ENCODE peak calls at places on chromosomes 13 and 19, in four cellular contexts. F is mammary epithelial cell, P is BE2C, V is breast epithelium. E is an unnamed sample. For H3K27me3 and H3K4me1, the result is how much of the 10 kb centered on the place peaks cover.

GRCh38 chr13:25886438-25887214 is 165.2 kb downstream of the SHISA2 start:
- DNase-seq in F (peak), P (no peak), V (no peak), E (no peak)

GRCh38 chr19:2426661-2427322 is 594 bp downstream of the TIMM13 start:
- DNase-seq in V (no peak), F (peak), P (peak), E (no peak)

GRCh38 chr13:100875392-100876043 is 200.9 kb upstream of the TMTC4 start:
- DNase-seq in F (peak), P (no peak), V (no peak), E (no peak)

GRCh38 chr19:1651548-1652394 is 644 bp downstream of the TCF3 start:
- DNase-seq in V (no peak), P (peak), F (peak), E (peak)

GRCh38 chr19:8158411-8159074 is 9.2 kb upstream of the FBN3 start:
- DNase-seq in P (peak), V (no peak), F (peak), E (no peak)

GRCh38 chr19:57280913-57281425 is 684 bp downstream of the ZNF460 start:
- DNase-seq in F (peak), V (no peak), P (no peak), E (no peak)

GRCh38 chr13:40619479-40619814 is 47.0 kb downstream of the FOXO1 start:
- DNase-seq in V (no peak), F (no peak), P (no peak), E (no peak)

GRCh38 chr13:112725346-112726017 is 35.6 kb downstream of the ATP11A start:
- DNase-seq in P (no peak), F (peak), V (no peak), E (no peak)

GRCh38 chr13:84902243-84902642 is 897.0 kb downstream of the SLITRK6 start:
- DNase-seq in F (no peak), P (no peak), V (no peak), E (no peak)

GRCh38 chr13:95677564-95678386 is 836 bp downstream of the DNAJC3 start:
- DNase-seq in V (no peak), P (no peak), F (peak), E (peak)

GRCh38 chr19:45515807-45516401 is 8.6 kb downstream of the VASP start:
- DNase-seq in P (no peak), F (no peak), V (no peak), E (peak)

GRCh38 chr13:107296804-107297203 is 728.9 kb upstream of the ARGLU1 start:
- DNase-seq in F (no peak), V (no peak), P (no peak), E (no peak)

GRCh38 chr19:13054605-13055212 is 47.9 kb downstream of the LYL1 start:
- DNase-seq in F (no peak), V (no peak), P (no peak), E (no peak)

GRCh38 chr19:13052447-13053232 is 50.0 kb downstream of the LYL1 start:
- DNase-seq in V (no peak), P (no peak), F (no peak), E (no peak)

GRCh38 chr19:13051581-13052165 is 51.0 kb downstream of the LYL1 start:
- DNase-seq in P (peak), V (peak), F (peak), E (peak)

GRCh38 chr19:13053761-13054604 is 48.7 kb downstream of the LYL1 start:
- DNase-seq in V (peak), P (no peak), F (peak), E (peak)

GRCh38 chr19:13053238-13053637 is 49.4 kb downstream of the LYL1 start:
- DNase-seq in V (no peak), F (no peak), P (no peak), E (no peak)
- H3K27me3 ChIP-seq in V (under half), F (under half), P (under half), E (under half)

GRCh38 chr19:16188521-16188920 is 3.3 kb downstream of the FAM32A start:
- DNase-seq in P (no peak), V (no peak), F (no peak), E (no peak)

GRCh38 chr19:16185925-16186234 is 670 bp downstream of the FAM32A start:
- DNase-seq in P (peak), V (no peak), F (no peak), E (no peak)

GRCh38 chr19:16180611-16181010 is 4.6 kb upstream of the FAM32A start:
- DNase-seq in F (peak), V (no peak), P (no peak), E (no peak)

GRCh38 chr19:16184665-16185122 is 516 bp upstream of the FAM32A start:
- DNase-seq in V (no peak), F (no peak), P (no peak), E (no peak)

DNA sequence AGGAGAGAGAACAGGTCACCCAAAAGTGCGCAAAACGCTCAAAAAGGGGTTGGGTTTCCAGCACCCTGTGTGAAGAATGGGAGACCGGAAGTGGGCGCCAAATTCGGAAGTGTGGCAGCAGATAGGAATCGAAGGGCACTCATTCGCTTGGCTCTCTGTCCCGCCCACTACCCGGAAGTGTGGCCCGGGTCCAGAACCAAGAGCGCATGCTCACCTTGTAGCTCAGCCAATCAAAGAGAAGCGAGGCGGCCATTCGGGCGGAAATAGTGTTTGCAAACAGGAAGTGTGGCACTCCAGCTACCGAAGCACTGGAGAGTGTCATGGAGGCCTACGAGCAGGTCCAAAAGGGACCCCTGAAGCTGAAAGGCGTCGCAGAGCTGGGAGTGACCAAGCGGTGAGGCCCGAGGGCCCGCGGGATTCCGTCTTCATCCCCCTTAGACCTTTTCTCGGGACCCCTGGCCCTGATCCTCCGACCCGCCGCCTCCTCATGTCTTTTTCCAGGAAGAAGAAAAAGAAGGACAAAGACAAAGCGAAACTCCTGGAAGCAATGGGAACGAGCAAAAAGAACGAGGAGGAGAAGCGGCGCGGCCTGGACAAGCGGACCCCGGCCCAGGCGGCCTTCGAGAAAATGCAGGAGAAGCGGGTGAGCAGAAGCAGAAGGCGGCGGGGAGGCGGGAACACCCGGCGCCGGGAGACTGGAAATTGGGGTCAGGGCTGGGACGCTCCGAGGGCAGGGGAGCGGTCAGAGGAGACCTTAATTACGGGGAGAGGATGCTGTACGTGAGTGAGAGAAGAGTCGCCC is at the start of gene FAM32A:
- DNase-seq in V (peak), P (peak), F (peak), E (peak)
- H3K4me1 ChIP-seq in V (under half), P (under half), F (under half), E (under half)

DNA sequence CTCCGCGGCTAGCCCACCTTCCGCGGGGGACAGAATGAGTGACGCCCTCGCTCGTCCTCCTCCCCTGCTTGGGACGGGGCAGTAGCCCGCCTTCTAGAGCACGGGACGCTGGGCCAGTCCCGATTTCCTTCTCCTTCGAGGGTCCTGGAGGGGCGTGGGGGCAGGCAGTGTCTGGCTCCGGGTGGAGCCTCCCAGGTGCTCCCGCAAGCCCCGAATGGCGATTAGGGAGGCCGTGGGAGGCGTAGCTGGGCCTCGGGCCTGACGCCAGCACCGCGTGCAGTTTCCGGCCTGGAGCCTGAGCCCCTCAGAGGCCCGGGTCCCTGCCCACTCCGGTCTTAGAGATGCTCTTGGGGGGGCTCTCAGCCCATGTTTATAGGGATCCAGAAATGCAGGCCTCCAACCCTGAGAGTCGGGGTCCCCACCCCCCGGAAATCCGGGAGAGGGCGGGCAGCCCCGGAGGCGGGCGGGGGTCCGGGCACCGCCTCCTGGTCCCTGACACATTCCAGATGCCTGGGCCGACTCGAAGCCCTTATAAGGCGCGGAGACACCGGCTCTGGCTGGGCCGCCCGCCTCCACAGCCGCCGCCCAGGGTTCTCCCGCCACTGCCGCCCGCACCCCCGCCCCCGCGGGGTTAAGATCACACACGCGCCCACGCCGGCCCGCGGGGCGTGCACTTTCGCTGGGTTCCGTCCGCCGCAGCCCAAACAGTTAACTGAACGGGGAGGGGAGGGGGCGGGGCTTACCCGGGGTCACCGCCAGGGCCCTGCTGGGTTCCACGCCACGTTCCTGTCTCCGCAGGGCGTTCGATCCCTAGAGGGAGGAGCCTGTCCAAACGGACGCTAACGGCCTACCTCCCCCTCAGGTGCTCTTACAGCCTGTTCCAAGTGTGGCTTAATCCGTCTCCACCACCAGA is 1.5 kb downstream of the MYADM start:
- DNase-seq in V (peak), F (peak), P (peak), E (peak)
- TF ChIP-seq CTCF in V (peak), F (no peak), P (peak), E (peak)

DNA sequence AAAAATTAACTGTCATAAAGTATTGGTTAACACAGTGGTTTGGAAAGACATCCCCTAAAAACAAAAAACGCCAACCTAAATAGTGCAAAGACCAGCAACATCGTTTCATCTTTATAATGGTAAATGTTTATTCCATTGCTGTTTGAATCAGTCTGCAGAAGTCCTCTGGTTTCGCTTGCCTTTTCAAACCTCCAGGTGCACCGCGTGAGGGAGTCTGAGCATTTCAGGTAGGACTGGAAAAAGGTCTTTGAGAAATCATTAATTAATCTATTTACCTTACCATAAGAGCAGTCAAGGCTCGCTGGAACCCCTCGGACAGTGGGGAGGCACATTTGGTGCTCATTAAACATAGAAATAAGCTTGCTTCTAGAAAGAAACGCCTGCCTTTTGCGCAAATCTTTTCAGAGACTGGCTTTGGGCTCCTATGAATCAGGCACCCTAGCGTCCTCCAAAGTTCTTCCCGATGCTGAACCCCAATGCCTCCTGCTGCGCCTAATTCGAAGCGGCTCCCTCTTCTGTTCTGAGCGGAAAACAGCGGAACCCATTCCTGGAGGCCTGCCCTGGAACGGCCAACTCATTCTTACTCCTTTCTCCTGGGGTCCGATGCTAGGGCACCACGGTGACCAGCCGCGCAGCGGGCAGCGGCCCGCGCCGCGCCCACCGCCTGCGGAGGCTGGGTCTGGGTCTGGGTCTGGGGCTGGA is 942 bp upstream of the MTUS2 start:
- DNase-seq in V (no peak), P (peak), F (peak), E (no peak)
- H3K27me3 ChIP-seq in V (under half), P (half or more), F (under half), E (half or more)

DNA sequence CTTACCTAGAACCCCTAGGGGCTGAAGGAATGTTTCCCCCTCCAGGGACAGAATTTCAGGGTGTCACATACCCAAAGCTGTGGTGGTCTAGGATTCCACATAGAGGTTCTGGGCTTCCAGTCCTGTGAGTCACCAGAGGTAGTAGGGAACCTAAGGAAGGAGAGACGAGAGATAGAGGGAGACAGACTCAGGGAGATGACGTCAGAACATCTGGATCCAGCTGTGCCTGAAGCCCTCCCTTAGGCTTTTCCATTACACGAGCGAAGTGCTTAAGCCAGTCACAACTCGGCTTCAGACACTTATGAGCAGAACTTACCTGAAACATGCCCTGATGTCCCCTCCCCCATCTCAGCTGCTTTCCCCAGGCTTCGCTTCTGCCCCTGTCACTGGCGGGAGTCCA is 11.8 kb upstream of the SELENOW start:
- DNase-seq in P (no peak), V (no peak), F (no peak), E (no peak)
- H3K4me1 ChIP-seq in P (under half), V (under half), F (under half), E (under half)

DNA sequence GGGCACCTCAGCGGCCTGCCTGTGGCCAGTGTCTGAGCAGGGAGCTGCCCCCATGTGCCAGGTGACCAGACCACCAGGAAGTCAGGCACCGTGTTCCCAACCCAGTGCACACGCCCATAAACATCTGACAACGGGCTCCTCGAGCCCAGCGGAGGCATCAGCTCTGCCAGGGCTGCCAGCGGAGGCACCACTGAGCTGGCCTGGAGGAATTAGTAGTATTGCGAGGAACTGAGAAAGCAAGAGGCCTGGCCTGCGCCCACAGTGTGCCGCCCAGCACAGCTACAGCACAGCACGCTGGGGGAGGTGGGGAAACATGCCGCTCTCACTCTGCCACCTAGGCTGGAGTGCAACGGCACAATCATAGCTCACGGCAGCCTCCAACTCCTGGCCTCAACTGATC is 44.6 kb downstream of the ANKRD27 start:
- DNase-seq in P (no peak), V (no peak), F (no peak), E (no peak)
- TF ChIP-seq CTCF in P (no peak), V (no peak), F (no peak), E (no peak)

DNA sequence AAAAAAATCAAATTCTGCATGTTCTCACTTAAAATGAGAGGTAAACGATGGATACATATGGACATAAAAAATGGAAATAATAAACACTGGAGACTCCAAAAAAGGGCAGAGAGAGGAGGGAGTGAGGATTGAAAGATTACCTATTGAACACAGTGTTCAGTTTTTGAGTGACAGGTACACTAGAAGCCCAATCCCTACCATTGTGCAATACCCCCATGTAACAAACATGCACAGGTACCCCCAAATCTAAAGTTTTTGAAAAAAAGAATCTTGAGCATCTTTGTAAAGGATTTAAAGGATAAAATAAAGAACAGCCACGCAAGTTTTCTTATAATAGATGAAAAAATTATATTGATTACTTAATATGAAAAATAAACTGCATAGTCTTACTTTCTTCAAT is 16.7 kb upstream of the CLC start:
- DNase-seq in P (no peak), V (no peak), F (no peak), E (no peak)
- H3K27me3 ChIP-seq in P (half or more), V (under half), F (under half), E (under half)

DNA sequence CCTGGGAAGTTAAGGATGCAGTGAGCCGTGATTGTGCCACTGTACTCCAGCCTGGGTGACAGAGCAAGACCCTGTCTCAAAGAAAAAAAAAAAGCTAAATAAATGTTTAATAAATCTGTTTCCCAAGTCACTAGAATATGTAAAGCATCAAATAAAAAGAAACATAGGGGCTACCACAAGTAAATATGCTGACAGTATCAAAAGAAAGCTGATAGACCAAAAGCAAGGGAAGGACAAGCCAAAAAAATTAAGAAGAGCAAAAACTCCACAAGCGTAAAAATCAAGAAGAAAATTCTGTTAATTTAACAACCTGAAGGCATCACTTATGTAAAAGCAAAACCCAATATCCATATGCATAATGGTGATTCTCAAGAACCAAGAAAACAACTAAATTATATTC is 9.7 kb downstream of the KPNA3 start:
- DNase-seq in F (no peak), V (no peak), P (no peak), E (no peak)
- H3K4me1 ChIP-seq in F (under half), V (under half), P (under half), E (under half)

DNA sequence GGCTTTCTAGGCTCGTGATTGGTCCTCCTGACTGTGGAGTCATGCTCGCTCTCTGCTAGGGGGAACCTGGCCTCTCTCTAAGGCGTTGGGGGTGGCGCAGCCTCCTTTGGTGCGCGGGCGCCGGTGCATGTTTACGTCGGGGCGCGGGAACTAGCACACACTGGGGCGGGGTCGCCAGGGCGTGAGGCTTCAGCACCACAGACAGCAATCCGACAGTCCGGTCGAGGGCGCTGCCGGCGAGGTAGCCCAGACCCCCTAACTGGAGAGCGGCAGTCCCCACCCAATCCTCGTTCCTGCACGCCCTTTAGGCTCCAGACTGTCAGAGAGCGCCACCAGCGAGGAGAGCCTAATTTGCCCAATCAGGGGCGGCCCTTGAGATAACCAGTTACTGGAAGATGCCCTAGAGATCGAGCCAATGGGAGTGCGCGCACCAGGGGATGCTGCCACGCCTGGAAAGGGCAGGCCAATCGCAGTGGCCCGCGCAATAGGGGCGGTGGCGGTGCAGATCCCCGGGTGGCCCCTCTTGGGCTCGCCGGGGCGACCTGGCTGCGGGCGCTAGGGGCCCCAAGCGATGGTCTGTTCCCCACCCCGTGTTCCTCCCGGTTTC is 1.0 kb upstream of the ELAVL3 start:
- DNase-seq in V (no peak), F (peak), P (peak), E (peak)
- TF ChIP-seq CTCF in V (no peak), F (no peak), P (no peak), E (no peak)

DNA sequence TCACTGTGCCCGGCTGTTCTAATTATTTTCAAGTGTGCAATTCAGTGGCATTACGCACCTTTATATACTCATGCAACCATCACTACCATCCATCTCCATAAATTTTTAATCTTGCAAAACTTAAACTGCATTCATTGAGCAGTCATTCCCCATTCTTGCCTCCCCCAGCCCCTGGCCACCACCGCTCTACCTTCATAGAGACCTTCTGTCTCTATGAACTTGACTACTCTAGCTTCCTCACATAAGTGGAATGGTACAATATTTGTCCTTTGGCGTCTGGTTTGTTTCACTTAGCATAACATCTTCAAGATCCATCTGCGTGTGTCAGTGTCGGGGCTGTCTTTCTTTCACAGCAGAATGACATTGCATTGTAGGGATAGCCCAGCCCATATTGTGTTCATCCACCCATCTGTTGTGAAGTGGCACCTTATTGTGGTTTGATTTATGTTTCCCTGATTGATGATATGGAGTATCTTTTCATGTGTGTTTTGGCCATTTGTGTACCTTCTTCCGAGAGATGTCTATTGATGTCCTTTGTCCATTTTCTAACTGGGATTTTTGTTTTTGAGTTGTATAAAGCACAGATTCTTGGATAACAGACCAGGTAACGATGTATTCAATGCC is 64.8 kb upstream of the FLT1 start:
- DNase-seq in F (no peak), V (no peak), P (no peak), E (no peak)
- H3K27me3 ChIP-seq in F (under half), V (under half), P (under half), E (under half)

E was measured in left lung.